ENCODE peak calls at places on chromosomes 5 and 9, in four cellular contexts. O, M, B and W are unnamed samples.

GRCh38 chr5:91166040-91166807 is 216.9 kb downstream of the ARRDC3 start:
- DNase-seq in O (no peak), M (no peak), B (no peak), W (no peak)

GRCh38 chr9:114098021-114098659 is 952 bp downstream of the KIF12 start:
- DNase-seq in O (peak), M (peak), B (peak), W (no peak)

GRCh38 chr9:72474676-72475075 is 46.7 kb upstream of the TMC1 start:
- DNase-seq in O (no peak), M (no peak), B (no peak), W (no peak)

GRCh38 chr9:129324808-129325491 is 146.9 kb upstream of the IER5L start:
- DNase-seq in O (no peak), M (no peak), B (no peak), W (no peak)

GRCh38 chr9:73869261-73869660 is 627.9 kb upstream of the RORB start:
- DNase-seq in O (peak), M (no peak), B (no peak), W (no peak)

GRCh38 chr9:93065321-93065720 is 6.8 kb downstream of the SUSD3 start:
- DNase-seq in O (no peak), M (no peak), B (no peak), W (no peak)

GRCh38 chr5:130528474-130528873 is 624.2 kb downstream of the CHSY3 start:
- DNase-seq in O (no peak), M (no peak), B (no peak), W (no peak)

GRCh38 chr5:158431369-158432029 is 572.6 kb upstream of the CLINT1 start:
- DNase-seq in O (no peak), M (no peak), B (no peak), W (no peak)

GRCh38 chr5:119322312-119322947 is 33.4 kb upstream of the TNFAIP8 start:
- DNase-seq in O (no peak), M (no peak), B (no peak), W (no peak)

GRCh38 chr5:119323630-119324000 is 32.2 kb upstream of the TNFAIP8 start:
- DNase-seq in O (no peak), M (no peak), B (no peak), W (no peak)

GRCh38 chr5:119327018-119327417 is 28.8 kb upstream of the TNFAIP8 start:
- DNase-seq in O (peak), M (no peak), B (no peak), W (no peak)

GRCh38 chr5:119322948-119323629 is 32.7 kb upstream of the TNFAIP8 start:
- DNase-seq in O (no peak), M (no peak), B (no peak), W (no peak)

DNA sequence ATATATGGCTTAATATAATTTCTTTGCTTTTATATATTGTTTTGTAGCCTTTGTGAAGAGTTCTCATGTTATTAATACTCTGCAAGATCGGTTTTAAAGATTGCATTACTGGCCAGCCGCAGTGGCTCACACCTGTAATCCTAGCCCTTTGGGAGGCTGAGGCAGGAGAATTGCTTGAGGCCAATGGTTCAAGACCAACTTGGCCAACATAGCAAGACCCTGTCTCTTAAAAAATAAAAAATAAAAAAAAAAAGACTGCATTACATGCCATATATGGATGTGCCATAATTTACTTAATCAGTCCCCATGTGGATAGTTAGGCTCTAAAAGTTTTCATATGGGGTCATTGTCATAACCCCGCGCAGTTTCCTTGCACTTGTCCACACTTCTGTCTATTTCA is 31.0 kb upstream of the TNFAIP8 start:
- DNase-seq in O (no peak), M (no peak), B (no peak), W (no peak)
- H3K27ac ChIP-seq in O (no peak), M (peak), B (peak), W (peak)

DNA sequence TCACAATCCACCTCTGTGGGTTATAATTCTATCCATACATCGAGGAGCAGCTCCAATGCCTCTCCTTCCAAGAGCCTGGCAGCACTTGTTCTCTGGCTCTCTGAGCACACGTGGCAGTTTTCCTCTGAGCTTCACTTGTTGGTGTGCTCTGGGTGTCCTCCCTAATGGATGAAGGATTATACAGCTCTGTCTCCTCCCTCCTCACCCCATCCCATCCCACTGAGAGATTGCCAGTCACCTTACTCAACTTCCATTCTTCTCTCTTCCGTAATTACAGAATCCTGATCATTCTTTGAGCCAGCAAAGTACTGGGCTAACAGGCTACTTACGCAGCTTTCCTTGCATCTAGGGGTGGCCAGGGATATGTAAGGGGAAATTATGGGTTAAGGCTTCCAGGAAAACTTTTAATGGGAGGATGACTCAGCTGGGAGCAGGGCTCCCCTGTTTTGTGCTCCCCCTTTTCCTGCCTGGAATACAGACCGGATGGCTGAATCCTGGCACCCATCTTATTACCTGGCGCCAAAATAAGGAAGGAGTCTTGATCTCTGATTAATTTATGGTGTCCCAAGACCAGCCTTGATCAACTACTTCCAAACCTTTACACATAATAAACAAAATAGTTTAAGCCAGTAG is 6.3 kb upstream of the CCDC69 start:
- DNase-seq in O (no peak), M (no peak), B (no peak), W (no peak)
- H3K27ac ChIP-seq in O (no peak), M (no peak), B (peak), W (no peak)

DNA sequence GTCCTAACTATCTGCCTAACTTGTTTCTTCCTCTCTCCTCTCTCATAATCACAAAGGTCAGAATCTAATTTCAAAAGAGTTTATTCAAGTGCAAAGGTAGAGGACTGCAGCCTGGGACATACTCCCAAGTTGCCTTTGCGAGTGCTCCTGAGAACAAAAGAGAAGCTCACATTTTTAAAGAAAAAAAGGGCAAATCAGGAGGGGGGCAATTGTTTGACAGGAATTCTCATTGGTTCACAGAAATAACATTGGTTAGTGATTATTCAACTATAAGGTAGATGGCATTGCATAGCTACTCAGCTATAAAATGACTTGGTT is 108.1 kb upstream of the RAI14 start:
- DNase-seq in O (no peak), M (no peak), B (no peak), W (no peak)
- H3K27ac ChIP-seq in O (no peak), M (no peak), B (no peak), W (no peak)

GRCh38 chr9:94920439-94920951 is 194.0 kb downstream of the AOPEP start:
- DNase-seq in O (no peak), M (no peak), B (peak), W (peak)
- H3K27ac ChIP-seq in O (peak), M (peak), B (peak), W (peak)

GRCh38 chr5:7794823-7795222 is 56.1 kb downstream of the CFAP90 start:
- DNase-seq in O (no peak), M (no peak), B (no peak), W (no peak)
- H3K27ac ChIP-seq in O (no peak), M (no peak), B (no peak), W (no peak)

DNA sequence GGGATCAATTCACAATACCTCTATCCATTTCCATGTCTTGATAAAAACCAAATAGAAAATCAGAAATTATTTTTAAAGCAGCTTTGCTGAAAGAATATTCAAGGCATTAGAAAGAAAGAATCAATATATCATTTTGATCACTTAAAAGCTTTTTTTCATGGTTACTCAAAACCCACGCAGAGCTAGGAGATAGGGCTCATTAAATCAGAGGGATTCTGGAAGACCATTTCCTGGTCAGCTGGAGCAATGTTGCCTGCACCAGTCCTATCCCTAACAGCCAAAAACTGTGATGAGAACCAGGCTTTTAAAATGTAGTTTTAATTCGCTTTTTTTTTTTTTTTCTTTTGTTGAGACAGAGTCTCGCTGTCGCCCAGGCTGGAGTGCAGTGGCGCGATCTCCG is 72.3 kb downstream of the ARSB start:
- DNase-seq in O (no peak), M (no peak), B (no peak), W (no peak)
- H3K27ac ChIP-seq in O (no peak), M (no peak), B (peak), W (no peak)